ENCODE peak calls at places on chromosomes 1 and 21, in five cellular contexts. M, U, R, S and N are unnamed samples.

GRCh38 chr1:203166192-203166940 is 9.3 kb downstream of the MYBPH start:
- DNase-seq in U (no peak), S (peak), M (no peak), R (no peak), N (no peak)

GRCh38 chr1:192700834-192701271 is 64.9 kb downstream of the RGS13 start:
- DNase-seq in U (peak), R (peak), S (no peak), M (no peak), N (no peak)

GRCh38 chr1:159936284-159936904 is 9.0 kb downstream of the IGSF9 start:
- DNase-seq in U (peak), R (peak), S (peak), M (no peak), N (no peak)

GRCh38 chr1:938711-939504 is 15.2 kb downstream of the SAMD11 start:
- DNase-seq in R (no peak), U (no peak), M (no peak), S (no peak), N (no peak)

GRCh38 chr21:32329776-32330175 is 31.1 kb downstream of the MRAP start:
- DNase-seq in M (no peak), R (no peak), U (no peak), S (no peak), N (peak)

GRCh38 chr1:89908993-89909436 is 85.9 kb upstream of the ZNF326 start:
- DNase-seq in R (no peak), U (peak), S (no peak), M (no peak), N (no peak)

GRCh38 chr1:19203440-19203839 is 6.6 kb downstream of the UBR4 start:
- DNase-seq in M (no peak), S (no peak), R (peak), U (no peak), N (peak)

GRCh38 chr1:207810173-207810572 is 58.3 kb downstream of the CD46 start:
- DNase-seq in S (peak), U (no peak), M (no peak), R (no peak), N (peak)